ENCODE peak calls at places on chromosomes 3 and 15, in four cellular contexts. One of them, this sample, is unnamed. For H3K4me1, the result is how much of the 10 kb centered on the place peaks cover.

GRCh38 chr3:111311709-111312235 is 230.2 kb upstream of the CD96 start:
- DNase-seq in H9: no peak
- DNase-seq in mesenchymal stem cell: peak
- DNase-seq in IMR-90: peak
- DNase-seq in this sample: no peak

GRCh38 chr15:29337156-29337959 is 67.7 kb upstream of the NSMCE3 start:
- DNase-seq in H9: no peak
- DNase-seq in mesenchymal stem cell: no peak
- DNase-seq in IMR-90: peak
- DNase-seq in this sample: no peak

GRCh38 chr15:44710236-44711088 is 661 bp downstream of the PATL2 start:
- DNase-seq in H9: no peak
- DNase-seq in mesenchymal stem cell: peak
- DNase-seq in IMR-90: peak
- DNase-seq in this sample: peak

GRCh38 chr3:30970183-30970582 is 75.7 kb upstream of the GADL1 start:
- DNase-seq in H9: no peak
- DNase-seq in mesenchymal stem cell: peak
- DNase-seq in IMR-90: no peak
- DNase-seq in this sample: no peak

GRCh38 chr3:151901282-151901945 is 28.0 kb downstream of the SUCNR1 start:
- DNase-seq in H9: no peak
- DNase-seq in mesenchymal stem cell: peak
- DNase-seq in IMR-90: peak
- DNase-seq in this sample: no peak

GRCh38 chr3:67655364-67656121 is 1.1 kb upstream of the SUCLG2 start:
- DNase-seq in H9: no peak
- DNase-seq in mesenchymal stem cell: no peak
- DNase-seq in IMR-90: no peak
- DNase-seq in this sample: peak

GRCh38 chr15:95298729-95299128 is 1031.8 kb upstream of the NR2F2 start:
- DNase-seq in H9: no peak
- DNase-seq in mesenchymal stem cell: no peak
- DNase-seq in IMR-90: no peak
- DNase-seq in this sample: no peak

GRCh38 chr15:78625621-78626280 is 5.0 kb upstream of the CHRNA3 start:
- DNase-seq in H9: no peak
- DNase-seq in mesenchymal stem cell: no peak
- DNase-seq in IMR-90: no peak
- DNase-seq in this sample: no peak

GRCh38 chr3:190036631-190037030 is 84.1 kb downstream of the P3H2 start:
- DNase-seq in H9: no peak
- DNase-seq in mesenchymal stem cell: peak
- DNase-seq in IMR-90: peak
- DNase-seq in this sample: no peak

GRCh38 chr15:54064412-54064811 is 86.2 kb downstream of the UNC13C start:
- DNase-seq in H9: no peak
- DNase-seq in mesenchymal stem cell: no peak
- DNase-seq in IMR-90: no peak
- DNase-seq in this sample: no peak

GRCh38 chr3:17136251-17136721 is 251.5 kb downstream of the PLCL2 start:
- DNase-seq in H9: no peak
- DNase-seq in mesenchymal stem cell: no peak
- DNase-seq in IMR-90: no peak
- DNase-seq in this sample: no peak

GRCh38 chr3:37301980-37302379 is 127.6 kb upstream of the LRRFIP2 start:
- DNase-seq in H9: peak
- DNase-seq in mesenchymal stem cell: no peak
- DNase-seq in IMR-90: no peak
- DNase-seq in this sample: peak

GRCh38 chr3:54215521-54215920 is 93.2 kb downstream of the CACNA2D3 start:
- DNase-seq in H9: no peak
- DNase-seq in mesenchymal stem cell: no peak
- DNase-seq in IMR-90: no peak
- DNase-seq in this sample: no peak

GRCh38 chr3:41986566-41986965 is 24.7 kb upstream of the ULK4 start:
- DNase-seq in H9: no peak
- DNase-seq in mesenchymal stem cell: no peak
- DNase-seq in IMR-90: peak
- DNase-seq in this sample: peak

GRCh38 chr15:89068325-89068784 is 19.9 kb upstream of the ABHD2 start:
- DNase-seq in H9: no peak
- DNase-seq in mesenchymal stem cell: no peak
- DNase-seq in IMR-90: peak
- DNase-seq in this sample: no peak

GRCh38 chr3:126781406-126781805 is 77.4 kb downstream of the CHCHD6 start:
- DNase-seq in H9: no peak
- DNase-seq in mesenchymal stem cell: no peak
- DNase-seq in IMR-90: no peak
- DNase-seq in this sample: no peak

GRCh38 chr3:16842710-16843270 is 42.0 kb upstream of the PLCL2 start:
- DNase-seq in H9: no peak
- DNase-seq in mesenchymal stem cell: no peak
- DNase-seq in IMR-90: no peak
- DNase-seq in this sample: no peak

GRCh38 chr3:190266915-190267290 is 55.3 kb downstream of the CLDN1 start:
- DNase-seq in H9: no peak
- DNase-seq in mesenchymal stem cell: no peak
- DNase-seq in IMR-90: no peak
- DNase-seq in this sample: no peak

GRCh38 chr3:8239095-8239494 is 262.5 kb upstream of the LMCD1 start:
- DNase-seq in H9: no peak
- DNase-seq in mesenchymal stem cell: no peak
- DNase-seq in IMR-90: no peak
- DNase-seq in this sample: no peak

GRCh38 chr3:128281461-128282367 is 128.4 kb downstream of the EEFSEC start:
- DNase-seq in H9: no peak
- DNase-seq in mesenchymal stem cell: no peak
- DNase-seq in IMR-90: no peak
- DNase-seq in this sample: no peak

GRCh38 chr15:41806291-41807181 is 21.4 kb upstream of the JMJD7 start:
- DNase-seq in H9: peak
- DNase-seq in mesenchymal stem cell: no peak
- DNase-seq in IMR-90: no peak
- DNase-seq in this sample: peak

GRCh38 chr15:55289573-55290360 is at the start of gene RAB27A:
- DNase-seq in H9: peak
- DNase-seq in mesenchymal stem cell: peak
- DNase-seq in IMR-90: peak
- DNase-seq in this sample: peak

GRCh38 chr3:25603703-25604102 is 61.0 kb downstream of the TOP2B start:
- DNase-seq in H9: no peak
- DNase-seq in mesenchymal stem cell: peak
- DNase-seq in IMR-90: no peak
- DNase-seq in this sample: peak

GRCh38 chr3:20974389-20974788 is 776.6 kb downstream of the ZNF385D start:
- DNase-seq in H9: no peak
- DNase-seq in mesenchymal stem cell: no peak
- DNase-seq in IMR-90: no peak
- DNase-seq in this sample: no peak

GRCh38 chr3:63955830-63956545 is 43.8 kb upstream of the SCAANT1 start:
- DNase-seq in H9: no peak
- DNase-seq in mesenchymal stem cell: no peak
- DNase-seq in IMR-90: no peak
- DNase-seq in this sample: no peak

GRCh38 chr15:25695875-25696760 is 167.0 kb downstream of the ATP10A start:
- DNase-seq in H9: no peak
- DNase-seq in mesenchymal stem cell: no peak
- DNase-seq in IMR-90: no peak
- DNase-seq in this sample: no peak

GRCh38 chr15:96342611-96343528 is 12.4 kb downstream of the NR2F2 start:
- DNase-seq in H9: peak
- DNase-seq in mesenchymal stem cell: peak
- DNase-seq in IMR-90: no peak
- DNase-seq in this sample: no peak

GRCh38 chr3:18998069-18998468 is 150.2 kb upstream of the KCNH8 start:
- DNase-seq in H9: no peak
- DNase-seq in mesenchymal stem cell: no peak
- DNase-seq in IMR-90: no peak
- DNase-seq in this sample: no peak

GRCh38 chr3:107525954-107526305 is 3.2 kb downstream of the BBX start:
- DNase-seq in H9: no peak
- DNase-seq in mesenchymal stem cell: peak
- DNase-seq in IMR-90: no peak
- DNase-seq in this sample: no peak

GRCh38 chr3:124556636-124557035 is 173.6 kb upstream of the UMPS start:
- DNase-seq in H9: no peak
- DNase-seq in mesenchymal stem cell: no peak
- DNase-seq in IMR-90: no peak
- DNase-seq in this sample: no peak

GRCh38 chr3:46471371-46471914 is 6.7 kb upstream of the LTF start:
- DNase-seq in H9: peak
- DNase-seq in mesenchymal stem cell: no peak
- DNase-seq in IMR-90: no peak
- DNase-seq in this sample: no peak

GRCh38 chr3:81989274-81989673 is 227.8 kb upstream of the GBE1 start:
- DNase-seq in H9: no peak
- DNase-seq in mesenchymal stem cell: no peak
- DNase-seq in IMR-90: no peak
- DNase-seq in this sample: no peak

GRCh38 chr3:4580346-4581019 is 87.3 kb downstream of the ITPR1 start:
- DNase-seq in H9: peak
- DNase-seq in mesenchymal stem cell: no peak
- DNase-seq in IMR-90: no peak
- DNase-seq in this sample: no peak

GRCh38 chr3:151106311-151106710 is 20.8 kb downstream of the MED12L start:
- DNase-seq in H9: no peak
- DNase-seq in mesenchymal stem cell: no peak
- DNase-seq in IMR-90: no peak
- DNase-seq in this sample: peak

GRCh38 chr15:39472661-39473657 is 107.9 kb upstream of the THBS1 start:
- DNase-seq in H9: no peak
- DNase-seq in mesenchymal stem cell: peak
- DNase-seq in IMR-90: peak
- DNase-seq in this sample: peak

DNA sequence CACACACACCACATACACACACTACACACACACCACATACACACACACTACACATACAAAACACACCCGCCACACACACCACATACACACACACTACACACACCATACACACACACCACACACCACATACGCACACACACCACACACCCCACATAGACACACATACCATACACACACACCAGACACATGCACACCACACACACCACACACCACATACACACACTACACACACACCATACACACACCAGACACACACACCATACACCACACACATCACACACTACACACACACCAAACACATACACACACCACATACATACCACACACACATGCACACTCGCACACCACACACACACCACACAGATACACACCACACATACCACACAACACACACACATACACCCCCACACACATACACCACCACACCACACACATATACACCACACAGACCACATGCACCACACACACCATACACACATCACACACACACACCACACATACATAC is 26.3 kb downstream of the CPN2 start:
- DNase-seq in H9: no peak
- DNase-seq in mesenchymal stem cell: peak
- DNase-seq in IMR-90: no peak
- DNase-seq in this sample: no peak
- H3K4me1 ChIP-seq in H9: under half
- H3K4me1 ChIP-seq in mesenchymal stem cell: under half
- H3K4me1 ChIP-seq in IMR-90: under half
- H3K4me1 ChIP-seq in this sample: under half

DNA sequence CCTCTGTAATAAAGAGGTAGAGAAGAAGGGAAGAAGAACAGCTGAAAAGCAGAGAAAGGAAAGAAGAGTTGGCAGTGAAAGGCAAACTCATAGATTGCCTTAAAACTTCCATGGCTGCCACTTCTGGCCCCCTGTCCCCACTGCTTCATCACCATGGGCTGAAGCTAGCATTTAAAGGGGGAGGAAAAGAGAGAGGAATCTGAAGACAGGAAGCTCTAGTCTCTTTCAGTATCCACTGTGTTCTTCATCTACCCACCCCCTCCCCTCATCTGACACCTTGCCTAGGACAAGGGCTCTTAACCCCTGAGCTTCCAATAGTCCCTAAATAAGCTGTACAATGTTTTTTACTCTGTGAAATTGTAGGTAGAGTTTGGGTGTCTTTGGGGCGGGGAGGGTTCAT is 60.6 kb downstream of the ALCAM start:
- DNase-seq in H9: no peak
- DNase-seq in mesenchymal stem cell: no peak
- DNase-seq in IMR-90: no peak
- DNase-seq in this sample: no peak
- H4K8ac ChIP-seq in H9: no peak
- H4K8ac ChIP-seq in mesenchymal stem cell: no peak
- H4K8ac ChIP-seq in IMR-90: peak
- H4K8ac ChIP-seq in this sample: no peak

GRCh38 chr3:28067014-28067413 is 174.4 kb upstream of the CMC1 start:
- DNase-seq in H9: no peak
- DNase-seq in mesenchymal stem cell: no peak
- DNase-seq in IMR-90: no peak
- DNase-seq in this sample: no peak
- H2AFZ ChIP-seq in H9: no peak
- H2AFZ ChIP-seq in mesenchymal stem cell: no peak
- H2AFZ ChIP-seq in IMR-90: no peak
- H2AFZ ChIP-seq in this sample: no peak

GRCh38 chr3:157081681-157082210 is 78.2 kb downstream of the CCNL1 start:
- DNase-seq in H9: peak
- DNase-seq in mesenchymal stem cell: peak
- DNase-seq in IMR-90: peak
- DNase-seq in this sample: peak

GRCh38 chr3:157086775-157087174 is 73.2 kb downstream of the CCNL1 start:
- DNase-seq in H9: no peak
- DNase-seq in mesenchymal stem cell: no peak
- DNase-seq in IMR-90: no peak
- DNase-seq in this sample: no peak

GRCh38 chr3:157082305-157082981 is 77.5 kb downstream of the CCNL1 start:
- DNase-seq in H9: no peak
- DNase-seq in mesenchymal stem cell: peak
- DNase-seq in IMR-90: peak
- DNase-seq in this sample: no peak

GRCh38 chr3:157086053-157086761 is 73.7 kb downstream of the CCNL1 start:
- DNase-seq in H9: no peak
- DNase-seq in mesenchymal stem cell: no peak
- DNase-seq in IMR-90: no peak
- DNase-seq in this sample: no peak

GRCh38 chr3:157083824-157084223 is 76.1 kb downstream of the CCNL1 start:
- DNase-seq in H9: no peak
- DNase-seq in mesenchymal stem cell: no peak
- DNase-seq in IMR-90: no peak
- DNase-seq in this sample: no peak
- H3K4me1 ChIP-seq in H9: under half
- H3K4me1 ChIP-seq in mesenchymal stem cell: under half
- H3K4me1 ChIP-seq in IMR-90: under half
- H3K4me1 ChIP-seq in this sample: under half

This sample was measured in trophoblast cell.